ENCODE peak calls at places on chromosomes 2 and 18, in nine cellular contexts. D is ascending aorta, Q is right lobe of liver, V is NB4, C is uterus, U is GM12865, J is keratinocyte, Y is colonic mucosa, K is HL-60. N is an unnamed sample.

GRCh38 chr2:120264995-120265394 is 12.3 kb downstream of the RALB start:
- DNase-seq in C (no peak), D (no peak), K (peak; percentile 65), J (no peak), V (peak; percentile 38), Y (no peak), Q (no peak), U (no peak), N (no peak)

GRCh38 chr18:56172527-56172926 is 465.9 kb downstream of the TXNL1 start:
- DNase-seq in C (no peak), Y (no peak), D (no peak), V (no peak), J (no peak), Q (no peak), U (no peak), K (no peak), N (no peak)

GRCh38 chr2:217934321-217935131 is 68.3 kb downstream of the TNS1 start:
- DNase-seq in C (peak; percentile 89), K (peak; percentile 76), Y (peak; percentile 47), J (peak; percentile 19), Q (peak; percentile 64), D (peak; percentile 78), U (no peak), V (peak; percentile 81), N (peak; percentile 91)

GRCh38 chr2:206158563-206159345 is 490 bp downstream of the NDUFS1 start:
- DNase-seq in U (no peak), Q (no peak), V (peak; percentile 52), Y (no peak), J (no peak), C (no peak), K (peak; percentile 11), D (no peak), N (no peak)

GRCh38 chr18:49966090-49966489 is 152.8 kb upstream of the ACAA2 start:
- DNase-seq in K (no peak), Q (no peak), Y (no peak), U (no peak), J (no peak), D (no peak), V (no peak), C (no peak), N (no peak)

GRCh38 chr18:40863801-40864200 is 1091.2 kb upstream of the PIK3C3 start:
- DNase-seq in U (no peak), J (no peak), K (no peak), Y (no peak), Q (no peak), D (no peak), V (no peak), C (no peak), N (no peak)

GRCh38 chr2:143261986-143262784 is 133.0 kb downstream of the ARHGAP15 start:
- DNase-seq in J (no peak), Y (no peak), U (peak; percentile 48), K (peak; percentile 90), C (no peak), D (no peak), Q (no peak), V (peak; percentile 77), N (no peak)

GRCh38 chr2:41922177-41922576 is 125.6 kb upstream of the PKDCC start:
- DNase-seq in J (no peak), Y (no peak), U (no peak), C (no peak), V (peak; percentile 22), Q (no peak), K (no peak), D (no peak), N (peak; percentile 61)

GRCh38 chr2:49241506-49241905 is 87.2 kb upstream of the FSHR start:
- DNase-seq in U (no peak), Q (no peak), C (no peak), K (no peak), J (no peak), V (no peak), Y (no peak), D (no peak), N (no peak)

GRCh38 chr2:227819398-227819697 is 5.7 kb downstream of the CCL20 start:
- DNase-seq in V (no peak), C (no peak), U (no peak), Q (no peak), Y (no peak), D (no peak), K (no peak), J (no peak), N (no peak)

GRCh38 chr2:39568561-39569006 is 97.1 kb upstream of the TMEM178A start:
- DNase-seq in Q (no peak), U (no peak), J (no peak), V (no peak), K (no peak), C (no peak), Y (no peak), D (no peak), N (no peak)

GRCh38 chr18:35572644-35573043 is 8.9 kb upstream of the GALNT1 start:
- DNase-seq in K (no peak), Q (no peak), U (no peak), J (no peak), Y (no peak), D (no peak), V (no peak), C (no peak), N (peak; percentile 42)

GRCh38 chr2:86194751-86195054 is 559 bp downstream of the IMMT start:
- DNase-seq in Q (no peak), J (no peak), D (peak; percentile 92), Y (peak; percentile 97), V (no peak), K (no peak), C (no peak), U (no peak), N (peak; percentile 97)

GRCh38 chr2:197298609-197299008 is 12.0 kb downstream of the ANKRD44 start:
- DNase-seq in Y (no peak), C (no peak), K (no peak), V (no peak), Q (no peak), D (no peak), J (no peak), U (peak; percentile 45), N (no peak)

GRCh38 chr2:42026332-42026731 is 21.5 kb upstream of the PKDCC start:
- DNase-seq in U (no peak), Y (no peak), V (no peak), K (no peak), Q (no peak), D (no peak), C (no peak), J (no peak), N (no peak)

GRCh38 chr2:235087812-235088607 is 136.2 kb downstream of the SH3BP4 start:
- DNase-seq in Q (no peak), D (no peak), U (no peak), V (no peak), C (peak; percentile 40), J (no peak), K (no peak), Y (no peak), N (no peak)

GRCh38 chr2:54041135-54041534 is 70.3 kb upstream of the PSME4 start:
- DNase-seq in V (no peak), C (no peak), J (no peak), D (no peak), U (no peak), K (no peak), Y (no peak), Q (no peak), N (no peak)

GRCh38 chr2:109480486-109481195 is 133.1 kb downstream of the SEPTIN10 start:
- DNase-seq in V (no peak), J (no peak), D (no peak), U (no peak), K (no peak), C (no peak), Q (no peak), Y (no peak), N (no peak)

GRCh38 chr2:132936261-132936660 is 266.3 kb upstream of the LYPD1 start:
- DNase-seq in U (no peak), Y (no peak), C (no peak), Q (no peak), K (no peak), J (no peak), D (no peak), V (no peak), N (no peak)

GRCh38 chr2:44952143-44952805 is 10.8 kb downstream of the SIX3 start:
- DNase-seq in Q (no peak), D (no peak), K (peak; percentile 39), J (no peak), V (peak; percentile 83), C (no peak), Y (no peak), U (peak; percentile 70), N (no peak)
- TF ChIP-seq CTCF in Q (peak; percentile 64), D (peak; percentile 71), K (no peak), J (peak; percentile 57), V (peak; percentile 74), C (peak; percentile 35), Y (peak; percentile 53), U (peak; percentile 80), N (no peak)

GRCh38 chr18:58556333-58557012 is 72.4 kb downstream of the ALPK2 start:
- DNase-seq in C (no peak), J (no peak), K (no peak), Q (no peak), U (peak; percentile 68), Y (no peak), V (no peak), D (no peak), N (peak; percentile 56)
- H3K4me3 ChIP-seq in C (no peak overlapping the region), J (no peak overlapping the region), K (no peak overlapping the region), Q (no peak overlapping the region), U (peak overlapping the region; percentile 25), Y (no peak overlapping the region), V (no peak overlapping the region), D (no peak overlapping the region), N (peak overlapping the region; percentile 12)

DNA sequence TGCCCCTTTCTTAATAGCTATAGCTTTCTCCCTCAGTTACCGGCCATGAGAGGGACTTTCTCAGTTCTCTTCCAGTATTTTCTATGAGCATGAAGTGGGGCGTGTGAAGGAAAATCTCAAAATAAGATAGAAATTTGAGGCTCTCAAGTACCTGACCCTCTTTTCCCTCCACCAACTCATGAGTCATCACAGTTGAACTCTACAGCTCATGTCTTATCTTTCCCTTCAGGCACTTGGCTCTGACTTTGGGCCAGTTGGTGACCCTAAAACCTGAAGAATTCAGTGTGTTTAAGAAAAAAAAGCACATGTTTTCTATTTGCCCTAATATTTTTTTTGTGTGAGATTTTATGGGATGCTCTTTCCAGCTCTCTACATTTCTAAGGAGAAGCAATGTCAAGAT is 896.7 kb upstream of the ZEB2 start:
- DNase-seq in U (no peak), C (no peak), Q (no peak), V (no peak), K (no peak), Y (no peak), J (no peak), D (no peak), N (no peak)
- TF ChIP-seq CTCF in U (no peak), C (no peak), Q (no peak), V (no peak), K (no peak), Y (no peak), J (no peak), D (no peak), N (no peak)

DNA sequence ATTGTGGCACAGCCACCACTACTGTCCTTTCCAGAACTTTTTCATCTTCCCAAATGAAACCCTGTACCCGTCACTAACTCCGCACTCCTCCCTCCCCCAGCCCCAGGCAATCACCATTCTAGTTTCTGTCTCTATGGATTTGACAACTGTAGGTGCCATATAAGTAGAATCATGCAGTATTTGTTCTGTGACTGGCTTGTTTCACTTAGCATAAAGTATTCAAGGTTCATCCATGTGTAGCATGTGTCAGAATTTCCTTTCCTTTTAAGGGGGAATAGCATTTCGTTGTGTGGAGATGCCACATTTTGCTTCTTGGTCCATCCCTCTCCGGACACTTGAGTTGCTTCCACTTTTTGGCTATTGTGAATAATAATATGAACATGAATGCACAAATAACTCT is 842 bp upstream of the CKAP2L start:
- DNase-seq in J (no peak), Q (no peak), V (no peak), K (no peak), D (no peak), U (peak; percentile 16), Y (no peak), C (no peak), N (no peak)
- H3K4me3 ChIP-seq in J (peak overlapping the region; percentile 57), Q (peak overlapping the region; percentile 66), V (peak overlapping the region; percentile 85), K (peak overlapping the region; percentile 85), D (peak overlapping the region; percentile 79), U (peak overlapping the region; percentile 70), Y (peak overlapping the region; percentile 87), C (peak overlapping the region; percentile 50), N (peak overlapping the region; percentile 79)